ENCODE peak calls at places on chromosomes 11 and 22, in eight cellular contexts. One of them, this sample, is unnamed.

GRCh38 chr11:106697058-106697457 is 321.2 kb downstream of the GUCY1A2 start:
- DNase-seq in naive thymus-derived CD8-positive, alpha-beta T cell: no peak
- DNase-seq in stimulated activated CD4-positive, alpha-beta T cell treated with anti-CD3 and anti-CD28 coated beads, Interleukin-2, amount 100 ng/mL, for 4 hours: no peak
- DNase-seq in NCI-H146: no peak
- DNase-seq in NCI-H1436 treated with DMSO at 0.1 percent for 48 hours: no peak
- DNase-seq in HTR-8/SVneo: no peak
- DNase-seq in NCI-H187: no peak
- DNase-seq in activated T-helper 1 cell treated with anti-CD3 and anti-CD28 coated beads, Interleukin-12 subunit alpha, Interleukin-12 subunit beta, Interleukin-2, Interleukin-4 antibody, amounts not matched to agents 30 ng/mL and 10 ng/mL and 1 ng/mL, durations not matched to agents 14 hours and 24 hours and 36 hours: no peak
- DNase-seq in this sample: no peak

GRCh38 chr11:3043315-3043871 is 13.8 kb downstream of the CARS1 start:
- DNase-seq in naive thymus-derived CD8-positive, alpha-beta T cell: no peak
- DNase-seq in stimulated activated CD4-positive, alpha-beta T cell treated with anti-CD3 and anti-CD28 coated beads, Interleukin-2, amount 100 ng/mL, for 4 hours: no peak
- DNase-seq in NCI-H146: no peak
- DNase-seq in NCI-H1436 treated with DMSO at 0.1 percent for 48 hours: no peak
- DNase-seq in HTR-8/SVneo: no peak
- DNase-seq in NCI-H187: no peak
- DNase-seq in activated T-helper 1 cell treated with anti-CD3 and anti-CD28 coated beads, Interleukin-12 subunit alpha, Interleukin-12 subunit beta, Interleukin-2, Interleukin-4 antibody, amounts not matched to agents 30 ng/mL and 10 ng/mL and 1 ng/mL, durations not matched to agents 14 hours and 24 hours and 36 hours: no peak
- DNase-seq in this sample: no peak

GRCh38 chr11:110000045-110000502 is 93.1 kb upstream of the ZC3H12C start:
- DNase-seq in naive thymus-derived CD8-positive, alpha-beta T cell: no peak
- DNase-seq in stimulated activated CD4-positive, alpha-beta T cell treated with anti-CD3 and anti-CD28 coated beads, Interleukin-2, amount 100 ng/mL, for 4 hours: no peak
- DNase-seq in NCI-H146: no peak
- DNase-seq in NCI-H1436 treated with DMSO at 0.1 percent for 48 hours: no peak
- DNase-seq in HTR-8/SVneo: peak; percentile 60
- DNase-seq in NCI-H187: no peak
- DNase-seq in activated T-helper 1 cell treated with anti-CD3 and anti-CD28 coated beads, Interleukin-12 subunit alpha, Interleukin-12 subunit beta, Interleukin-2, Interleukin-4 antibody, amounts not matched to agents 30 ng/mL and 10 ng/mL and 1 ng/mL, durations not matched to agents 14 hours and 24 hours and 36 hours: no peak
- DNase-seq in this sample: peak; percentile 72

GRCh38 chr22:39528080-39528661 is 4.4 kb downstream of the RPS19BP1 start:
- DNase-seq in naive thymus-derived CD8-positive, alpha-beta T cell: no peak
- DNase-seq in stimulated activated CD4-positive, alpha-beta T cell treated with anti-CD3 and anti-CD28 coated beads, Interleukin-2, amount 100 ng/mL, for 4 hours: no peak
- DNase-seq in NCI-H146: peak; percentile 82
- DNase-seq in NCI-H1436 treated with DMSO at 0.1 percent for 48 hours: peak; percentile 50
- DNase-seq in HTR-8/SVneo: no peak
- DNase-seq in NCI-H187: no peak
- DNase-seq in activated T-helper 1 cell treated with anti-CD3 and anti-CD28 coated beads, Interleukin-12 subunit alpha, Interleukin-12 subunit beta, Interleukin-2, Interleukin-4 antibody, amounts not matched to agents 30 ng/mL and 10 ng/mL and 1 ng/mL, durations not matched to agents 14 hours and 24 hours and 36 hours: no peak
- DNase-seq in this sample: no peak

GRCh38 chr11:118042126-118042525 is 34.8 kb upstream of the TMPRSS4 start:
- DNase-seq in naive thymus-derived CD8-positive, alpha-beta T cell: no peak
- DNase-seq in stimulated activated CD4-positive, alpha-beta T cell treated with anti-CD3 and anti-CD28 coated beads, Interleukin-2, amount 100 ng/mL, for 4 hours: no peak
- DNase-seq in NCI-H146: no peak
- DNase-seq in NCI-H1436 treated with DMSO at 0.1 percent for 48 hours: no peak
- DNase-seq in HTR-8/SVneo: no peak
- DNase-seq in NCI-H187: no peak
- DNase-seq in activated T-helper 1 cell treated with anti-CD3 and anti-CD28 coated beads, Interleukin-12 subunit alpha, Interleukin-12 subunit beta, Interleukin-2, Interleukin-4 antibody, amounts not matched to agents 30 ng/mL and 10 ng/mL and 1 ng/mL, durations not matched to agents 14 hours and 24 hours and 36 hours: no peak
- DNase-seq in this sample: no peak

GRCh38 chr22:26348810-26349526 is 80.1 kb upstream of the ASPHD2 start:
- DNase-seq in naive thymus-derived CD8-positive, alpha-beta T cell: no peak
- DNase-seq in stimulated activated CD4-positive, alpha-beta T cell treated with anti-CD3 and anti-CD28 coated beads, Interleukin-2, amount 100 ng/mL, for 4 hours: no peak
- DNase-seq in NCI-H146: no peak
- DNase-seq in NCI-H1436 treated with DMSO at 0.1 percent for 48 hours: no peak
- DNase-seq in HTR-8/SVneo: no peak
- DNase-seq in NCI-H187: no peak
- DNase-seq in activated T-helper 1 cell treated with anti-CD3 and anti-CD28 coated beads, Interleukin-12 subunit alpha, Interleukin-12 subunit beta, Interleukin-2, Interleukin-4 antibody, amounts not matched to agents 30 ng/mL and 10 ng/mL and 1 ng/mL, durations not matched to agents 14 hours and 24 hours and 36 hours: no peak
- DNase-seq in this sample: no peak

GRCh38 chr22:45552580-45553332 is 50.1 kb downstream of the FBLN1 start:
- DNase-seq in naive thymus-derived CD8-positive, alpha-beta T cell: no peak
- DNase-seq in stimulated activated CD4-positive, alpha-beta T cell treated with anti-CD3 and anti-CD28 coated beads, Interleukin-2, amount 100 ng/mL, for 4 hours: no peak
- DNase-seq in NCI-H146: no peak
- DNase-seq in NCI-H1436 treated with DMSO at 0.1 percent for 48 hours: no peak
- DNase-seq in HTR-8/SVneo: no peak
- DNase-seq in NCI-H187: no peak
- DNase-seq in activated T-helper 1 cell treated with anti-CD3 and anti-CD28 coated beads, Interleukin-12 subunit alpha, Interleukin-12 subunit beta, Interleukin-2, Interleukin-4 antibody, amounts not matched to agents 30 ng/mL and 10 ng/mL and 1 ng/mL, durations not matched to agents 14 hours and 24 hours and 36 hours: no peak
- DNase-seq in this sample: no peak

GRCh38 chr11:12482839-12483238 is 105.5 kb downstream of the PARVA start:
- DNase-seq in naive thymus-derived CD8-positive, alpha-beta T cell: no peak
- DNase-seq in stimulated activated CD4-positive, alpha-beta T cell treated with anti-CD3 and anti-CD28 coated beads, Interleukin-2, amount 100 ng/mL, for 4 hours: no peak
- DNase-seq in NCI-H146: no peak
- DNase-seq in NCI-H1436 treated with DMSO at 0.1 percent for 48 hours: no peak
- DNase-seq in HTR-8/SVneo: no peak
- DNase-seq in NCI-H187: no peak
- DNase-seq in activated T-helper 1 cell treated with anti-CD3 and anti-CD28 coated beads, Interleukin-12 subunit alpha, Interleukin-12 subunit beta, Interleukin-2, Interleukin-4 antibody, amounts not matched to agents 30 ng/mL and 10 ng/mL and 1 ng/mL, durations not matched to agents 14 hours and 24 hours and 36 hours: no peak
- DNase-seq in this sample: no peak

GRCh38 chr11:44224867-44225501 is 85.0 kb downstream of the ALX4 start:
- DNase-seq in naive thymus-derived CD8-positive, alpha-beta T cell: no peak
- DNase-seq in stimulated activated CD4-positive, alpha-beta T cell treated with anti-CD3 and anti-CD28 coated beads, Interleukin-2, amount 100 ng/mL, for 4 hours: no peak
- DNase-seq in NCI-H146: no peak
- DNase-seq in NCI-H1436 treated with DMSO at 0.1 percent for 48 hours: no peak
- DNase-seq in HTR-8/SVneo: no peak
- DNase-seq in NCI-H187: no peak
- DNase-seq in activated T-helper 1 cell treated with anti-CD3 and anti-CD28 coated beads, Interleukin-12 subunit alpha, Interleukin-12 subunit beta, Interleukin-2, Interleukin-4 antibody, amounts not matched to agents 30 ng/mL and 10 ng/mL and 1 ng/mL, durations not matched to agents 14 hours and 24 hours and 36 hours: no peak
- DNase-seq in this sample: no peak

GRCh38 chr22:27719535-27720227 is 81.9 kb downstream of the MN1 start:
- DNase-seq in naive thymus-derived CD8-positive, alpha-beta T cell: no peak
- DNase-seq in stimulated activated CD4-positive, alpha-beta T cell treated with anti-CD3 and anti-CD28 coated beads, Interleukin-2, amount 100 ng/mL, for 4 hours: no peak
- DNase-seq in NCI-H146: no peak
- DNase-seq in NCI-H1436 treated with DMSO at 0.1 percent for 48 hours: no peak
- DNase-seq in HTR-8/SVneo: no peak
- DNase-seq in NCI-H187: no peak
- DNase-seq in activated T-helper 1 cell treated with anti-CD3 and anti-CD28 coated beads, Interleukin-12 subunit alpha, Interleukin-12 subunit beta, Interleukin-2, Interleukin-4 antibody, amounts not matched to agents 30 ng/mL and 10 ng/mL and 1 ng/mL, durations not matched to agents 14 hours and 24 hours and 36 hours: no peak
- DNase-seq in this sample: no peak

GRCh38 chr11:69443138-69443967 is 38.1 kb upstream of the LINC01488 start:
- DNase-seq in naive thymus-derived CD8-positive, alpha-beta T cell: peak; percentile 56
- DNase-seq in stimulated activated CD4-positive, alpha-beta T cell treated with anti-CD3 and anti-CD28 coated beads, Interleukin-2, amount 100 ng/mL, for 4 hours: peak; percentile 60
- DNase-seq in NCI-H146: peak; percentile 20
- DNase-seq in NCI-H1436 treated with DMSO at 0.1 percent for 48 hours: no peak
- DNase-seq in HTR-8/SVneo: peak; percentile 96
- DNase-seq in NCI-H187: no peak
- DNase-seq in activated T-helper 1 cell treated with anti-CD3 and anti-CD28 coated beads, Interleukin-12 subunit alpha, Interleukin-12 subunit beta, Interleukin-2, Interleukin-4 antibody, amounts not matched to agents 30 ng/mL and 10 ng/mL and 1 ng/mL, durations not matched to agents 14 hours and 24 hours and 36 hours: peak; percentile 71
- DNase-seq in this sample: peak; percentile 97

GRCh38 chr11:72738199-72739141 is 13.7 kb downstream of the ARAP1 start:
- DNase-seq in naive thymus-derived CD8-positive, alpha-beta T cell: no peak
- DNase-seq in stimulated activated CD4-positive, alpha-beta T cell treated with anti-CD3 and anti-CD28 coated beads, Interleukin-2, amount 100 ng/mL, for 4 hours: no peak
- DNase-seq in NCI-H146: no peak
- DNase-seq in NCI-H1436 treated with DMSO at 0.1 percent for 48 hours: no peak
- DNase-seq in HTR-8/SVneo: no peak
- DNase-seq in NCI-H187: no peak
- DNase-seq in activated T-helper 1 cell treated with anti-CD3 and anti-CD28 coated beads, Interleukin-12 subunit alpha, Interleukin-12 subunit beta, Interleukin-2, Interleukin-4 antibody, amounts not matched to agents 30 ng/mL and 10 ng/mL and 1 ng/mL, durations not matched to agents 14 hours and 24 hours and 36 hours: no peak
- DNase-seq in this sample: peak; percentile 60

This sample was measured in GM13977.